ENCODE peak calls at places on chromosomes 11 and 22, in seven cellular contexts. One of them, this sample, is unnamed.

GRCh38 chr11:90836031-90836430 is 613.2 kb upstream of the CHORDC1 start:
- DNase-seq in CD8-positive, alpha-beta T cell: no peak
- DNase-seq in A549: no peak
- DNase-seq in stomach: no peak
- DNase-seq in kidney: no peak
- DNase-seq in uterus: no peak
- DNase-seq in fibroblast of lung: no peak
- DNase-seq in this sample: no peak

GRCh38 chr11:83628622-83629347 is 342.6 kb upstream of the CCDC90B start:
- DNase-seq in CD8-positive, alpha-beta T cell: no peak
- DNase-seq in A549: no peak
- DNase-seq in stomach: no peak
- DNase-seq in kidney: no peak
- DNase-seq in uterus: no peak
- DNase-seq in fibroblast of lung: no peak
- DNase-seq in this sample: no peak

GRCh38 chr11:100686476-100686875 is 612 bp upstream of the ARHGAP42 start:
- DNase-seq in CD8-positive, alpha-beta T cell: no peak
- DNase-seq in A549: no peak
- DNase-seq in stomach: no peak
- DNase-seq in kidney: no peak
- DNase-seq in uterus: no peak
- DNase-seq in fibroblast of lung: no peak
- DNase-seq in this sample: no peak

GRCh38 chr11:35424157-35424945 is 5.0 kb upstream of the SLC1A2 start:
- DNase-seq in CD8-positive, alpha-beta T cell: no peak
- DNase-seq in A549: no peak
- DNase-seq in stomach: no peak
- DNase-seq in kidney: no peak
- DNase-seq in uterus: no peak
- DNase-seq in fibroblast of lung: peak; percentile 71
- DNase-seq in this sample: no peak

GRCh38 chr22:30650508-30651116 is 15.0 kb downstream of the SLC35E4 start:
- DNase-seq in CD8-positive, alpha-beta T cell: no peak
- DNase-seq in A549: no peak
- DNase-seq in stomach: peak; percentile 32
- DNase-seq in kidney: peak; percentile 52
- DNase-seq in uterus: no peak
- DNase-seq in fibroblast of lung: no peak
- DNase-seq in this sample: no peak

GRCh38 chr22:25393121-25393805 is 171.2 kb upstream of the GRK3 start:
- DNase-seq in CD8-positive, alpha-beta T cell: no peak
- DNase-seq in A549: no peak
- DNase-seq in stomach: no peak
- DNase-seq in kidney: peak; percentile 58
- DNase-seq in uterus: no peak
- DNase-seq in fibroblast of lung: no peak
- DNase-seq in this sample: no peak

GRCh38 chr11:62536301-62536957 is 10.2 kb downstream of the AHNAK start:
- DNase-seq in CD8-positive, alpha-beta T cell: no peak
- DNase-seq in A549: no peak
- DNase-seq in stomach: no peak
- DNase-seq in kidney: no peak
- DNase-seq in uterus: no peak
- DNase-seq in fibroblast of lung: no peak
- DNase-seq in this sample: no peak

GRCh38 chr11:130829801-130830562 is 86.3 kb downstream of the SNX19 start:
- DNase-seq in CD8-positive, alpha-beta T cell: no peak
- DNase-seq in A549: no peak
- DNase-seq in stomach: no peak
- DNase-seq in kidney: no peak
- DNase-seq in uterus: peak; percentile 53
- DNase-seq in fibroblast of lung: peak; percentile 47
- DNase-seq in this sample: peak; percentile 41

GRCh38 chr11:848380-848931 is 5.8 kb downstream of the TSPAN4 start:
- DNase-seq in CD8-positive, alpha-beta T cell: peak; percentile 80
- DNase-seq in A549: no peak
- DNase-seq in stomach: peak; percentile 60
- DNase-seq in kidney: no peak
- DNase-seq in uterus: no peak
- DNase-seq in fibroblast of lung: no peak
- DNase-seq in this sample: no peak

GRCh38 chr11:133906241-133906640 is 50.5 kb downstream of the IGSF9B start:
- DNase-seq in CD8-positive, alpha-beta T cell: no peak
- DNase-seq in A549: no peak
- DNase-seq in stomach: no peak
- DNase-seq in kidney: no peak
- DNase-seq in uterus: no peak
- DNase-seq in fibroblast of lung: no peak
- DNase-seq in this sample: no peak

GRCh38 chr11:80700386-80700785 is 1259.6 kb upstream of the TENM4 start:
- DNase-seq in CD8-positive, alpha-beta T cell: no peak
- DNase-seq in A549: no peak
- DNase-seq in stomach: no peak
- DNase-seq in kidney: no peak
- DNase-seq in uterus: no peak
- DNase-seq in fibroblast of lung: no peak
- DNase-seq in this sample: no peak
- TF ChIP-seq CTCF in CD8-positive, alpha-beta T cell: no peak
- TF ChIP-seq CTCF in A549: no peak
- TF ChIP-seq CTCF in stomach: no peak
- TF ChIP-seq CTCF in kidney: no peak
- TF ChIP-seq CTCF in uterus: no peak
- TF ChIP-seq CTCF in fibroblast of lung: no peak
- TF ChIP-seq CTCF in this sample: no peak

GRCh38 chr11:108733479-108734116 is 68.7 kb downstream of the DDX10 start:
- DNase-seq in CD8-positive, alpha-beta T cell: no peak
- DNase-seq in A549: no peak
- DNase-seq in stomach: no peak
- DNase-seq in kidney: no peak
- DNase-seq in uterus: no peak
- DNase-seq in fibroblast of lung: peak; percentile 84
- DNase-seq in this sample: no peak
- H3K4me3 ChIP-seq in CD8-positive, alpha-beta T cell: no peak overlapping the region
- H3K4me3 ChIP-seq in A549: no peak overlapping the region
- H3K4me3 ChIP-seq in stomach: no peak overlapping the region
- H3K4me3 ChIP-seq in kidney: no peak overlapping the region
- H3K4me3 ChIP-seq in uterus: no peak overlapping the region
- H3K4me3 ChIP-seq in fibroblast of lung: no peak overlapping the region
- H3K4me3 ChIP-seq in this sample: no peak overlapping the region

GRCh38 chr11:12245549-12245986 is 131.8 kb upstream of the PARVA start:
- DNase-seq in CD8-positive, alpha-beta T cell: no peak
- DNase-seq in A549: no peak
- DNase-seq in stomach: peak; percentile 40
- DNase-seq in kidney: no peak
- DNase-seq in uterus: no peak
- DNase-seq in fibroblast of lung: no peak
- DNase-seq in this sample: no peak

GRCh38 chr11:12245091-12245490 is 132.3 kb upstream of the PARVA start:
- DNase-seq in CD8-positive, alpha-beta T cell: no peak
- DNase-seq in A549: no peak
- DNase-seq in stomach: no peak
- DNase-seq in kidney: no peak
- DNase-seq in uterus: no peak
- DNase-seq in fibroblast of lung: peak; percentile 31
- DNase-seq in this sample: no peak

GRCh38 chr11:12247543-12248287 is 129.7 kb upstream of the PARVA start:
- DNase-seq in CD8-positive, alpha-beta T cell: no peak
- DNase-seq in A549: no peak
- DNase-seq in stomach: no peak
- DNase-seq in kidney: no peak
- DNase-seq in uterus: no peak
- DNase-seq in fibroblast of lung: no peak
- DNase-seq in this sample: no peak

GRCh38 chr11:12246989-12247388 is 130.4 kb upstream of the PARVA start:
- DNase-seq in CD8-positive, alpha-beta T cell: no peak
- DNase-seq in A549: no peak
- DNase-seq in stomach: no peak
- DNase-seq in kidney: no peak
- DNase-seq in uterus: no peak
- DNase-seq in fibroblast of lung: no peak
- DNase-seq in this sample: no peak

GRCh38 chr11:12246169-12246568 is 131.2 kb upstream of the PARVA start:
- DNase-seq in CD8-positive, alpha-beta T cell: no peak
- DNase-seq in A549: no peak
- DNase-seq in stomach: no peak
- DNase-seq in kidney: no peak
- DNase-seq in uterus: no peak
- DNase-seq in fibroblast of lung: no peak
- DNase-seq in this sample: no peak
- H3K4me1 ChIP-seq in CD8-positive, alpha-beta T cell: peaks cover 22% of the 10 kb centered on the region
- H3K4me1 ChIP-seq in A549: peaks cover 10% of the 10 kb centered on the region
- H3K4me1 ChIP-seq in stomach: peaks cover 77% of the 10 kb centered on the region
- H3K4me1 ChIP-seq in kidney: no peaks in the 10 kb centered on the region
- H3K4me1 ChIP-seq in uterus: no peaks in the 10 kb centered on the region
- H3K4me1 ChIP-seq in fibroblast of lung: peaks cover 6% of the 10 kb centered on the region
- H3K4me1 ChIP-seq in this sample: no peaks in the 10 kb centered on the region

GRCh38 chr11:77471520-77472234 is 2.2 kb downstream of the PAK1 start:
- DNase-seq in CD8-positive, alpha-beta T cell: no peak
- DNase-seq in A549: peak; percentile 22
- DNase-seq in stomach: peak; percentile 72
- DNase-seq in kidney: no peak
- DNase-seq in uterus: no peak
- DNase-seq in fibroblast of lung: no peak
- DNase-seq in this sample: no peak
- TF ChIP-seq CTCF in CD8-positive, alpha-beta T cell: peak; percentile 27
- TF ChIP-seq CTCF in A549: peak; percentile 35
- TF ChIP-seq CTCF in stomach: no peak
- TF ChIP-seq CTCF in kidney: no peak
- TF ChIP-seq CTCF in uterus: no peak
- TF ChIP-seq CTCF in fibroblast of lung: peak; percentile 19
- TF ChIP-seq CTCF in this sample: peak; percentile 6

DNA sequence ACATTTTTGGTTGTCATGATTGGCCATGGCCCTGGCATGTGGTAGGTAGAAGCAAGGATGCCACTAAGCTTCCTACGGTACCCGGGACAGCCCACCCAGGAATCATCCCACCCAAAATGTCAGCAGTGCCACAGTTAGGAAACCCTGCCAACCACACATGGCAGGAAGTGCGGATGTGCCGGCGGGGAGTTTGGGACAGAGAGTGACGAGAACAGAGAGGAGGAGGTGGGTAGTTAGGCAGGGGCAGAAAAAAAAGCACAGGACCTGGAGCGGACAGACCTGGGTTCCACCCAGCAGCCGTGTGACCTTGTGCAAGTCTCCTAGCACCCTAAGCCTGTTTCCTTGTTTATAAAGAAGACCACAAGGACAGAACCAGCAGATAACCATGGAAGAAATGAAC is 3.3 kb downstream of the SPI1 start:
- DNase-seq in CD8-positive, alpha-beta T cell: no peak
- DNase-seq in A549: no peak
- DNase-seq in stomach: no peak
- DNase-seq in kidney: peak; percentile 59
- DNase-seq in uterus: no peak
- DNase-seq in fibroblast of lung: no peak
- DNase-seq in this sample: no peak
- H3K4me3 ChIP-seq in CD8-positive, alpha-beta T cell: no peak overlapping the region
- H3K4me3 ChIP-seq in A549: no peak overlapping the region
- H3K4me3 ChIP-seq in stomach: no peak overlapping the region
- H3K4me3 ChIP-seq in kidney: no peak overlapping the region
- H3K4me3 ChIP-seq in uterus: no peak overlapping the region
- H3K4me3 ChIP-seq in fibroblast of lung: no peak overlapping the region
- H3K4me3 ChIP-seq in this sample: peak overlapping the region; percentile 49

DNA sequence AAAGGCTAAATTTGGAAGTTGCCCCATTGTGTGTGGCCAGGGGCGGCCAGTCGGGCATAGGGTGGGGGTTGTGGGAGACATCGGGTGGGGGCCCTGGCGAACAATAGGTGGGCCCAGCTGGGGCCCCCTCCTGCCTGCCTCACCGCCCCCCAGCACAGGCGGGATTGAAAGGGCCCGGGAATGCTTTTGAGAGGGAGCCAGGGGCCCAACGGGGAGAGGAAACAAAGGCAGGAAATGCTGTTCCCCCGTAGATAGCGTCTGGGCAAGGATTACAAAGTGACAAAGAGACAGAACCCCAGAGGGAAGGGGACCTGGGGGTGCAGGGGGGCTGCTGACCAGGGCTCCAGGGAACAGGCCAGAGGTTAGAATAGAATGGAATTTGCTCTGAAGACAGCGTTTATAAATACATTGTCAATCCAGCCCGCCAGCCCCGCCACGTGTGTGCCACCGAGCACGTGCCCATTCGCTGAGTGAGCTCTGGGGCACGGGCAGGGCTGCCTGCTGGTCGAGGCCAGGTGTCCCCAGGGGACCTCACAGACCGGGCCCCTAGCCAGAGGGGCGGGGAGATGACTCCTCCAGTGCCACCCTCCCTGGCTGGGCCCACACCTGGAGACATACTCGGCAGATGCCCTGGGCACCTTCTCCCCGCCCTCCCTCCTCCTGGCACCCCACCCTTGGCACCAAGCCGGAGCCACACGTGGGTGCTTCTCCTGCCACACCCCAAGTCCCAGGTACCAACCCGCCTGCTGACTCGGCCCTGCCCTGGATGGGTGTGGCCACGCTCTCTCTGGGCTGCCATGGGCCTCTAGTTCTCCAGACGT is 9.7 kb downstream of the PDGFB start:
- DNase-seq in CD8-positive, alpha-beta T cell: no peak
- DNase-seq in A549: no peak
- DNase-seq in stomach: peak; percentile 75
- DNase-seq in kidney: peak; percentile 93
- DNase-seq in uterus: no peak
- DNase-seq in fibroblast of lung: no peak
- DNase-seq in this sample: no peak
- H3K4me1 ChIP-seq in CD8-positive, alpha-beta T cell: peaks cover 53% of the 10 kb centered on the region
- H3K4me1 ChIP-seq in A549: peaks cover 18% of the 10 kb centered on the region
- H3K4me1 ChIP-seq in stomach: peaks cover 59% of the 10 kb centered on the region
- H3K4me1 ChIP-seq in kidney: peaks cover 34% of the 10 kb centered on the region
- H3K4me1 ChIP-seq in uterus: peaks cover 9% of the 10 kb centered on the region
- H3K4me1 ChIP-seq in fibroblast of lung: peaks cover 2% of the 10 kb centered on the region
- H3K4me1 ChIP-seq in this sample: no peaks in the 10 kb centered on the region

This sample was measured in tibial nerve.